ENCODE peak calls at places on chromosomes 6 and 20, in four cellular contexts. One of them, this sample, is unnamed.

GRCh38 chr20:19889011-19889953 is 127.9 kb upstream of the NAA20 start:
- DNase-seq in uterus: peak; percentile 60
- DNase-seq in ascending aorta: peak; percentile 71
- DNase-seq in epithelial cell of esophagus: peak; percentile 34
- DNase-seq in this sample: no peak

GRCh38 chr6:167712332-167713087 is 114.2 kb upstream of the AFDN start:
- DNase-seq in uterus: no peak
- DNase-seq in ascending aorta: no peak
- DNase-seq in epithelial cell of esophagus: no peak
- DNase-seq in this sample: no peak

GRCh38 chr20:13416531-13416930 is 195.5 kb downstream of the ISM1 start:
- DNase-seq in uterus: no peak
- DNase-seq in ascending aorta: no peak
- DNase-seq in epithelial cell of esophagus: no peak
- DNase-seq in this sample: no peak

GRCh38 chr6:152146385-152146784 is 338.9 kb downstream of the ESR1 start:
- DNase-seq in uterus: no peak
- DNase-seq in ascending aorta: no peak
- DNase-seq in epithelial cell of esophagus: no peak
- DNase-seq in this sample: no peak

GRCh38 chr6:136534268-136534667 is 16.0 kb downstream of the MAP7 start:
- DNase-seq in uterus: no peak
- DNase-seq in ascending aorta: no peak
- DNase-seq in epithelial cell of esophagus: no peak
- DNase-seq in this sample: no peak

GRCh38 chr6:145531822-145532221 is 203.5 kb downstream of the EPM2A start:
- DNase-seq in uterus: no peak
- DNase-seq in ascending aorta: no peak
- DNase-seq in epithelial cell of esophagus: no peak
- DNase-seq in this sample: no peak

GRCh38 chr20:49701313-49701731 is 12.4 kb downstream of the B4GALT5 start:
- DNase-seq in uterus: no peak
- DNase-seq in ascending aorta: no peak
- DNase-seq in epithelial cell of esophagus: peak; percentile 56
- DNase-seq in this sample: no peak

GRCh38 chr6:131696956-131697355 is 4.2 kb downstream of the OR2A4 start:
- DNase-seq in uterus: no peak
- DNase-seq in ascending aorta: no peak
- DNase-seq in epithelial cell of esophagus: no peak
- DNase-seq in this sample: no peak

GRCh38 chr6:107153061-107153460 is 37.7 kb upstream of the BEND3 start:
- DNase-seq in uterus: no peak
- DNase-seq in ascending aorta: no peak
- DNase-seq in epithelial cell of esophagus: no peak
- DNase-seq in this sample: no peak

GRCh38 chr6:32973144-32973854 is 4.9 kb downstream of the BRD2 start:
- DNase-seq in uterus: peak; percentile 50
- DNase-seq in ascending aorta: no peak
- DNase-seq in epithelial cell of esophagus: peak; percentile 39
- DNase-seq in this sample: peak; percentile 48

GRCh38 chr6:110325197-110325596 is 33.0 kb downstream of the METTL24 start:
- DNase-seq in uterus: peak; percentile 42
- DNase-seq in ascending aorta: no peak
- DNase-seq in epithelial cell of esophagus: peak; percentile 13
- DNase-seq in this sample: no peak

GRCh38 chr20:49447364-49447763 is 35.1 kb downstream of the KCNB1 start:
- DNase-seq in uterus: no peak
- DNase-seq in ascending aorta: no peak
- DNase-seq in epithelial cell of esophagus: no peak
- DNase-seq in this sample: no peak

GRCh38 chr6:118320652-118321051 is 227.4 kb upstream of the PLN start:
- DNase-seq in uterus: no peak
- DNase-seq in ascending aorta: no peak
- DNase-seq in epithelial cell of esophagus: no peak
- DNase-seq in this sample: no peak

GRCh38 chr6:5302995-5303622 is 41.8 kb downstream of the FARS2 start:
- DNase-seq in uterus: no peak
- DNase-seq in ascending aorta: no peak
- DNase-seq in epithelial cell of esophagus: peak; percentile 85
- DNase-seq in this sample: no peak

This sample was measured in DND-41.